ENCODE peak calls at places on chromosomes 13 and 19, in four cellular contexts. L, B, Y and Q are unnamed samples.

GRCh38 chr13:42720116-42720857 is 61.1 kb upstream of the FAM216B start:
- DNase-seq in L (peak; percentile 95), B (no peak), Y (no peak), Q (no peak)

GRCh38 chr13:114063545-114064515 is 68.6 kb downstream of the RASA3 start:
- DNase-seq in L (peak; percentile 87), B (no peak), Y (no peak), Q (no peak)

GRCh38 chr19:45027371-45027770 is 11.5 kb upstream of the CLASRP start:
- DNase-seq in L (no peak), B (no peak), Y (no peak), Q (no peak)

GRCh38 chr13:28574617-28575142 is 79.8 kb upstream of the FLT1 start:
- DNase-seq in L (peak; percentile 94), B (no peak), Y (no peak), Q (peak; percentile 50)

GRCh38 chr19:38004100-38004504 is 97.1 kb downstream of the SIPA1L3 start:
- DNase-seq in L (peak; percentile 74), B (no peak), Y (no peak), Q (no peak)

GRCh38 chr19:30214651-30215051 is 157.5 kb upstream of the ZNF536 start:
- DNase-seq in L (peak; percentile 58), B (no peak), Y (no peak), Q (no peak)

GRCh38 chr19:15812059-15812722 is 3.3 kb downstream of the OR10H1 start:
- DNase-seq in L (peak; percentile 1), B (no peak), Y (no peak), Q (no peak)

GRCh38 chr13:20711301-20712044 is 8.0 kb downstream of the IL17D start:
- DNase-seq in L (no peak), B (no peak), Y (no peak), Q (no peak)

GRCh38 chr13:41668130-41668757 is 210.9 kb downstream of the RGCC start:
- DNase-seq in L (peak; percentile 95), B (no peak), Y (peak; percentile 15), Q (peak; percentile 49)

GRCh38 chr19:7944177-7944761 is 803 bp upstream of the TIMM44 start:
- DNase-seq in L (peak; percentile 92), B (peak; percentile 87), Y (peak; percentile 71), Q (peak; percentile 84)

GRCh38 chr19:9535934-9536333 is 2.5 kb downstream of the ZNF426 start:
- DNase-seq in L (no peak), B (no peak), Y (no peak), Q (no peak)

GRCh38 chr13:101941095-101941777 is 460.6 kb downstream of the FGF14 start:
- DNase-seq in L (peak; percentile 14), B (peak; percentile 31), Y (no peak), Q (no peak)

GRCh38 chr13:43057653-43058317 is 34.4 kb downstream of the DNAJC15 start:
- DNase-seq in L (no peak), B (no peak), Y (no peak), Q (peak; percentile 24)

GRCh38 chr19:4717191-4717965 is 6.3 kb downstream of the DPP9 start:
- DNase-seq in L (no peak), B (no peak), Y (no peak), Q (no peak)

GRCh38 chr19:4456843-4457653 is 546 bp downstream of the UBXN6 start:
- DNase-seq in L (peak; percentile 60), B (peak; percentile 86), Y (peak; percentile 52), Q (peak; percentile 78)

GRCh38 chr19:3370728-3371591 is 4.6 kb downstream of the NFIC start:
- DNase-seq in L (no peak), B (no peak), Y (no peak), Q (no peak)

GRCh38 chr13:101262306-101262705 is 154.0 kb downstream of the NALCN start:
- DNase-seq in L (no peak), B (no peak), Y (no peak), Q (no peak)

GRCh38 chr13:113506871-113507388 is 16.4 kb upstream of the DCUN1D2 start:
- DNase-seq in L (no peak), B (no peak), Y (no peak), Q (no peak)

GRCh38 chr13:44434441-44435141 is 61.0 kb downstream of the SERP2 start:
- DNase-seq in L (no peak), B (no peak), Y (no peak), Q (no peak)

GRCh38 chr19:22052644-22053013 is 345 bp downstream of the ZNF257 start:
- DNase-seq in L (peak; percentile 2), B (no peak), Y (no peak), Q (no peak)

GRCh38 chr13:29718694-29719093 is 123.2 kb upstream of the SLC7A1 start:
- DNase-seq in L (no peak), B (no peak), Y (no peak), Q (no peak)

GRCh38 chr13:37492741-37493514 is 105.6 kb downstream of the POSTN start:
- DNase-seq in L (peak; percentile 97), B (no peak), Y (no peak), Q (no peak)

GRCh38 chr19:50725218-50725931 is 2.2 kb downstream of the CLEC11A start:
- DNase-seq in L (peak; percentile 13), B (no peak), Y (no peak), Q (no peak)

GRCh38 chr19:44156475-44156874 is 8.4 kb upstream of the ZNF226 start:
- DNase-seq in L (no peak), B (no peak), Y (no peak), Q (no peak)

GRCh38 chr19:34459614-34460013 is 21.9 kb upstream of the WTIP start:
- DNase-seq in L (no peak), B (no peak), Y (no peak), Q (no peak)

GRCh38 chr13:44972956-44973581 is 16.2 kb downstream of the NUFIP1 start:
- DNase-seq in L (peak; percentile 30), B (no peak), Y (no peak), Q (no peak)

GRCh38 chr19:46404884-46405658 is 8.3 kb downstream of the CCDC8 start:
- DNase-seq in L (no peak), B (peak; percentile 38), Y (no peak), Q (no peak)
- TF ChIP-seq CTCF in L (peak; percentile 23), B (peak; percentile 20), Y (peak; percentile 47), Q (no peak)

GRCh38 chr19:12736854-12737665 is at the start of gene GET3:
- DNase-seq in L (peak; percentile 100), B (peak; percentile 79), Y (peak; percentile 75), Q (peak; percentile 83)
- TF ChIP-seq CTCF in L (no peak), B (no peak), Y (no peak), Q (no peak)

GRCh38 chr13:46343279-46343949 is 43.6 kb downstream of the RUBCNL start:
- DNase-seq in L (no peak), B (no peak), Y (no peak), Q (no peak)

GRCh38 chr13:46345400-46345799 is 41.7 kb downstream of the RUBCNL start:
- DNase-seq in L (no peak), B (no peak), Y (no peak), Q (no peak)

GRCh38 chr13:46340631-46341111 is 46.4 kb downstream of the RUBCNL start:
- DNase-seq in L (no peak), B (no peak), Y (no peak), Q (no peak)

GRCh38 chr13:46341112-46341711 is 45.8 kb downstream of the RUBCNL start:
- DNase-seq in L (peak; percentile 70), B (no peak), Y (no peak), Q (no peak)

GRCh38 chr13:46342538-46342937 is 44.5 kb downstream of the RUBCNL start:
- DNase-seq in L (no peak), B (no peak), Y (no peak), Q (no peak)
- TF ChIP-seq CTCF in L (no peak), B (no peak), Y (peak; percentile 15), Q (no peak)

GRCh38 chr19:52959613-52960295 is 2.9 kb downstream of the ZNF816 start:
- DNase-seq in L (no peak), B (no peak), Y (no peak), Q (no peak)

GRCh38 chr19:52961981-52962380 is 700 bp downstream of the ZNF816 start:
- DNase-seq in L (no peak), B (no peak), Y (no peak), Q (no peak)

GRCh38 chr19:52963229-52963760 is 614 bp upstream of the ZNF816 start:
- DNase-seq in L (no peak), B (peak; percentile 41), Y (no peak), Q (peak; percentile 26)

GRCh38 chr19:52957591-52957990 is 5.1 kb downstream of the ZNF816 start:
- DNase-seq in L (no peak), B (no peak), Y (no peak), Q (no peak)

GRCh38 chr19:52962394-52963228 is at the start of gene ZNF816:
- DNase-seq in L (peak; percentile 88), B (peak; percentile 99), Y (peak; percentile 98), Q (peak; percentile 99)
- TF ChIP-seq CTCF in L (no peak), B (no peak), Y (no peak), Q (no peak)

DNA sequence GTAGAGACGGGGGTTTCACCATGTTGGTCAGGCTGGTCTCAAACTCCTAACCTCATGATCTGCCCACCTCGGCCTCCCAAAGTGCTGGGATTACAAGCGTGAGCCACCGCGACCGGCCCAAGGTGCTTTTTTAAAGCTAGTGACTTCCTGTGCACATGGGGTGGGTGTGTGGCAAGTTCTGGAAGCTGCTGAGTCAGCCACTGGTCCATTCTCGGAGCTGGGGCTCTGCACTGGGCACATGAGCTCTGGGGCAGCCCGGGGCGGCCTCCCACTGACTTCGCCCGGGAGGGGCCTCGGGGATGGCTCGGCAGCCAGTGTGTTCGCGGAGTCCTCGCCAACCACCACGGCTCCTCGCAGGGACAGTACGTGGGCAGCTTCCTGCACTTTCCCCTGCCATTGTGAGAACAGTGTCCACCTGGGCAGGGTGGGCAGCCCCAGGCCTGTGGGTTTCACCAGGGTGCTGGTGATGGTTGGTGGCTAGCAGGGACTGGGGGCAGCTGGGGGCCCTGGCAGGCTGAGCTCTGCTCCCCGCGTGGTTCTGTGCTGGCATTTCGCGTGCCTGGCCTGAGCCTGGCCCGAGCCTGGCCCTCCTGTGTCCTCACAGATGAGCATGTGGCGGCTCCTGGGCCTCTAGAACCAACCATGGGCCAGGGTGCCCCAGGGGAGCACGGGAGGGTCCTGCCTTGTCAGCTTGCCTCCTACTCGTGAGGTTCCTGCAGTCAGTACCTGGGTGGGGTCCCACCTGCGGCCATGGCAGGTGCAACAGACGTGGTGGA is 12.2 kb downstream of the CBARP start:
- DNase-seq in L (no peak), B (no peak), Y (no peak), Q (no peak)
- TF ChIP-seq CTCF in L (no peak), B (no peak), Y (no peak), Q (no peak)

GRCh38 chr13:92355213-92355612 is 871.4 kb upstream of the GPC6 start:
- DNase-seq in L (no peak), B (peak; percentile 23), Y (no peak), Q (peak; percentile 18)
- TF ChIP-seq CTCF in L (no peak), B (no peak), Y (peak; percentile 25), Q (no peak)

DNA sequence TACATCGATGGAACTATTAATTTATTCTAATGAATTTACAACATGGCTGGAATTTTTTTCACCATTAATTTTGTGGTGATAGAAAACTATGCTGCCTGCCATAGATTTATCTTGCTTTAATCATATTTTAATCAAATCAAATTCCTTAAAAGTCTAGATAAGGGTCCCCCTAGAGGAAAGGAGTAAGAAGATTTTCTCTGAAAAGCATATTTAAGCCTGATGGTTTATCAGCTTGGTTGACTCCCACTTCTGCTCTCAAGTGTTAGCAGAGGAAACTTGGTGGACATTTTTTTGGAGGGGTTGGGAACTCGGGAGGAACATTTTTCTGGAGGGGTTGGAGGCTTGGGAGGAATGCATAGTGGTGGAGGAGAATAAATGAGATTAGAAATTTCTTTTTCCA is 253.3 kb downstream of the KCNRG start:
- DNase-seq in L (no peak), B (no peak), Y (no peak), Q (no peak)
- TF ChIP-seq CTCF in L (peak; percentile 21), B (no peak), Y (no peak), Q (no peak)

GRCh38 chr19:40519352-40520322 is 52.8 kb downstream of the SPTBN4 start:
- DNase-seq in L (peak; percentile 33), B (peak; percentile 72), Y (no peak), Q (peak; percentile 23)
- TF ChIP-seq CTCF in L (no peak), B (no peak), Y (peak; percentile 12), Q (no peak)